ENCODE peak calls at places on chromosomes 13 and 19, in seven cellular contexts. O, F, H, X, E, P and M are unnamed samples.

GRCh38 chr13:21399741-21400140 is 59.4 kb downstream of the ZDHHC20 start:
- DNase-seq in X (peak; percentile 85), E (no peak), F (no peak), P (no peak), O (no peak), H (no peak), M (no peak)

GRCh38 chr19:8069116-8069973 is 16.8 kb downstream of the CCL25 start:
- DNase-seq in H (peak; percentile 90), E (no peak), P (peak; percentile 32), O (no peak), X (peak; percentile 34), F (no peak), M (no peak)

GRCh38 chr19:50932018-50932689 is 20.7 kb downstream of the KLK5 start:
- DNase-seq in X (no peak), P (no peak), E (peak; percentile 63), F (no peak), H (no peak), O (no peak), M (no peak)

GRCh38 chr13:105918842-105919741 is 616.4 kb downstream of the EFNB2 start:
- DNase-seq in P (peak; percentile 71), F (no peak), X (no peak), H (peak; percentile 27), O (no peak), E (peak; percentile 6), M (no peak)

GRCh38 chr19:3785938-3786824 is at the start of gene MATK:
- DNase-seq in F (no peak), P (peak; percentile 69), H (peak; percentile 74), O (no peak), X (no peak), E (no peak), M (no peak)

GRCh38 chr19:39126593-39127187 is 1.1 kb downstream of the PAK4 start:
- DNase-seq in P (no peak), H (no peak), F (no peak), X (no peak), O (no peak), E (peak; percentile 72), M (no peak)

GRCh38 chr13:109784590-109785140 is 1.7 kb downstream of the IRS2 start:
- DNase-seq in O (peak; percentile 91), P (peak; percentile 88), F (peak; percentile 72), X (no peak), E (peak; percentile 75), H (peak; percentile 79), M (no peak)

GRCh38 chr13:25943081-25943480 is 108.7 kb downstream of the SHISA2 start:
- DNase-seq in O (no peak), P (no peak), E (no peak), F (no peak), H (no peak), X (no peak), M (no peak)

GRCh38 chr13:24684600-24684998 is 4.4 kb downstream of the ATP12A start:
- DNase-seq in X (peak; percentile 60), H (no peak), E (no peak), O (no peak), F (no peak), P (no peak), M (no peak)

GRCh38 chr13:56189439-56189838 is 951.3 kb upstream of the PRR20A start:
- DNase-seq in F (no peak), O (no peak), E (no peak), X (no peak), P (no peak), H (no peak), M (no peak)

GRCh38 chr13:44243198-44243852 is 130.3 kb upstream of the SERP2 start:
- DNase-seq in F (no peak), P (peak; percentile 28), E (no peak), O (no peak), H (peak; percentile 81), X (no peak), M (no peak)

GRCh38 chr19:33580645-33581037 is 41.1 kb upstream of the CHST8 start:
- DNase-seq in O (no peak), E (peak; percentile 8), H (no peak), F (no peak), P (no peak), X (no peak), M (no peak)

GRCh38 chr13:103568314-103568713 is 502.1 kb upstream of the SLC10A2 start:
- DNase-seq in H (no peak), F (no peak), E (no peak), O (no peak), X (no peak), P (no peak), M (no peak)

GRCh38 chr13:44159633-44160279 is 213.9 kb upstream of the SERP2 start:
- DNase-seq in O (no peak), H (no peak), P (no peak), E (peak; percentile 33), F (peak; percentile 57), X (no peak), M (no peak)

GRCh38 chr13:48533986-48534600 is 1.2 kb upstream of the RCBTB2 start:
- DNase-seq in P (no peak), O (no peak), E (no peak), H (no peak), X (no peak), F (no peak), M (no peak)

GRCh38 chr13:107421951-107422350 is 793.4 kb downstream of the LIG4 start:
- DNase-seq in F (no peak), X (no peak), H (no peak), P (no peak), O (no peak), E (no peak), M (no peak)

GRCh38 chr13:98821372-98822237 is 69.1 kb upstream of the SLC15A1 start:
- DNase-seq in E (no peak), P (peak; percentile 45), X (peak; percentile 92), F (no peak), O (peak; percentile 89), H (peak; percentile 48), M (no peak)

GRCh38 chr19:33064778-33065550 is at the start of gene RHPN2:
- DNase-seq in P (peak; percentile 96), O (no peak), X (no peak), F (peak; percentile 69), H (peak; percentile 80), E (peak; percentile 72), M (no peak)

GRCh38 chr13:74132768-74133656 is 1.2 kb downstream of the KLF12 start:
- DNase-seq in P (peak; percentile 48), O (no peak), F (no peak), X (no peak), H (peak; percentile 68), E (no peak), M (no peak)

GRCh38 chr19:23203841-23204344 is 46.3 kb downstream of the ZNF724 start:
- DNase-seq in H (peak; percentile 90), P (no peak), E (no peak), X (no peak), F (no peak), O (no peak), M (no peak)

GRCh38 chr19:35299523-35300339 is 7.8 kb downstream of the MAG start:
- DNase-seq in F (no peak), E (no peak), H (peak; percentile 79), X (no peak), O (no peak), P (peak; percentile 83), M (no peak)

GRCh38 chr19:1429750-1430149 is 8.4 kb upstream of the RPS15 start:
- DNase-seq in F (no peak), H (no peak), E (no peak), X (no peak), P (no peak), O (no peak), M (no peak)

GRCh38 chr13:50690020-50690419 is 153.5 kb downstream of the DLEU7 start:
- DNase-seq in P (no peak), E (no peak), O (no peak), H (no peak), X (no peak), F (no peak), M (no peak)

GRCh38 chr19:12289790-12290065 is 5.0 kb downstream of the ZNF44 start:
- DNase-seq in X (no peak), F (no peak), P (no peak), O (no peak), E (no peak), H (no peak), M (no peak)

GRCh38 chr19:35211545-35212230 is 16.9 kb downstream of the FAM187B start:
- DNase-seq in F (no peak), H (no peak), X (no peak), P (no peak), E (peak; percentile 7), O (peak; percentile 92), M (no peak)

GRCh38 chr19:41870401-41870873 is 6.6 kb upstream of the CD79A start:
- DNase-seq in P (peak; percentile 22), F (no peak), E (no peak), O (no peak), X (no peak), H (no peak), M (no peak)
- TF ChIP-seq POLR2AphosphoS5 in P (no peak), F (no peak), E (no peak), O (no peak), X (no peak), H (peak; percentile 13), M (no peak)

DNA sequence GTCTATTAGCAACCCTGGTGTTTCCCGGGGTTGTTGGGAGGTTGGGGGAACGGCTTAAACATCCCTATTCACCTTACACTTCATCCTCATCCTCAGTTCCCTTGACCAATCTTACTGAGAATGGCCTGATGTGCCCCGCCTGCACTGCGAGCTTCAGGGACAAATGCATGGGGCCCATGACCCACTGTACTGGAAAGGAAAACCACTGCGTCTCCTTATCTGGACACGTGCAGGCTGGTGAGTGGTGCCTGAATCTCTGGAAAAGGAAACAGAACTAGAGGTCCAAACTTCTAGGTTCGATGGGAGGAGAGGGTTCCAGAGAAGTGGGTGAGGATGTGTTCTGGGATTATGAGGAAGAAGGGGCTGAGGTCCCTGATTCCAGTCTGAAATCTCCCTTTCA is 5.9 kb downstream of the PINLYP start:
- DNase-seq in O (no peak), H (no peak), X (no peak), E (no peak), P (no peak), F (no peak), M (no peak)
- H3K4me3 ChIP-seq in O (peak overlapping the region; percentile 53), H (peak overlapping the region; percentile 64), X (no peak overlapping the region), E (no peak overlapping the region), P (no peak overlapping the region), F (peak overlapping the region; percentile 71), M (peak overlapping the region; percentile 39)

GRCh38 chr19:44770550-44771257 is 7.0 kb upstream of the CBLC start:
- DNase-seq in E (peak; percentile 97), F (peak; percentile 96), P (peak; percentile 94), X (peak; percentile 81), H (peak; percentile 99), O (peak; percentile 97), M (no peak)
- TF ChIP-seq POLR2AphosphoS5 in E (peak; percentile 82), F (peak; percentile 38), P (no peak), X (no peak), H (no peak), O (no peak), M (peak; percentile 54)

DNA sequence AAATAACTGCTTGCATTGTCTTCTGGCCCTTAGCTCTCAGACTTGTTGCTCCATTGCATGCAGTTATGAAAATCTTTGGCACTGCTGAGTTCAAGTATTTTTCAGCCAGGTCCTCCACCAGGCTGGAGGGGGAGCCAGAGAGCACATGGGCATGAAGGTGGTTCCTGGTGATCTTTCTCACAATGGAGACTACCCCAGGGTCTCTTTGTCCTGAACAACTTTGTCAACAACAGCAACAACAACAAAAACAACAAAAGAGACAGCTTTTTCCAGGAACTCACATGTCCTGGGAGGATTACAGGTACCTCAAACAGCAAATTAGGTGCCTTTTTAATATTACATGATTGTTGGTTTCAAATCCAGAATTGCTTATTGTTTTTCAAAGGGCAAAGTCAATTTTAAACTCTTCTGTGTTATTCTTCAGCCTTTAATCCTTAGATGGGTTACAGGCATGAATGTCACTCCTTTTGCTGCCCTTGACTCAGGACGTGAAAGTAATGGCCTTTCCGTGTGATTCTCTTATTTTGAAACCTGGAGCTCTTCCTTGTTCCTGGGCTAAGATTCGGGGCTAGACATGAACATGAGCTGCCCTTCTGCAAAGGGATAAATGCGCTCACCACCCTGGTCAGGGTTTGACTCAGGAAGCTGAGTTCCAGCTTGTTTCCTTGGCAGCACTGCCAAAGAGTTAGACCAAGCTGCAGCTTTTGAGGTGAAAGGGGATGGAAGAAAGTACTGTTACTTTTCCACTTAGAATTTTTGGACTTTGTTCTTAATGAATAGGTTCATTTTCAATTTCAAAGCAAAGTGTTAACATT is 1.8 kb downstream of the RGCC start:
- DNase-seq in H (peak; percentile 70), F (no peak), O (no peak), X (no peak), E (peak; percentile 20), P (peak; percentile 32), M (no peak)
- H3K4me3 ChIP-seq in H (peak overlapping the region; percentile 71), F (peak overlapping the region; percentile 79), O (peak overlapping the region; percentile 66), X (no peak overlapping the region), E (peak overlapping the region; percentile 61), P (no peak overlapping the region), M (peak overlapping the region; percentile 88)